ENCODE peak calls at places on chromosomes 5 and 9, in seven cellular contexts. One of them, this sample, is unnamed.
A peak's percentile ranks its signal among the peaks of the same experiment; 100 is the strongest.

GRCh38 chr9:79857188-79857587 is 285.4 kb downstream of the TLE4 start:
- DNase-seq in DMS153: no peak
- DNase-seq in activated naive CD4-positive, alpha-beta T cell treated with anti-CD3 and anti-CD28 coated beads for 36 hours: no peak
- DNase-seq in hippocampal formation: no peak
- DNase-seq in effector memory CD8-positive, alpha-beta T cell: no peak
- DNase-seq in cardiac fibroblast: peak; percentile 0
- DNase-seq in endodermal cell: no peak
- DNase-seq in this sample: no peak

GRCh38 chr9:6498982-6499381 is 86.0 kb downstream of the UHRF2 start:
- DNase-seq in hippocampal formation: no peak
- DNase-seq in activated naive CD4-positive, alpha-beta T cell treated with anti-CD3 and anti-CD28 coated beads for 36 hours: no peak
- DNase-seq in cardiac fibroblast: no peak
- DNase-seq in DMS153: no peak
- DNase-seq in effector memory CD8-positive, alpha-beta T cell: no peak
- DNase-seq in endodermal cell: no peak
- DNase-seq in this sample: no peak

GRCh38 chr5:17396247-17396646 is 101.8 kb upstream of the TAF11L2 start:
- DNase-seq in effector memory CD8-positive, alpha-beta T cell: no peak
- DNase-seq in endodermal cell: no peak
- DNase-seq in hippocampal formation: no peak
- DNase-seq in activated naive CD4-positive, alpha-beta T cell treated with anti-CD3 and anti-CD28 coated beads for 36 hours: no peak
- DNase-seq in cardiac fibroblast: no peak
- DNase-seq in DMS153: no peak
- DNase-seq in this sample: no peak

GRCh38 chr5:149610583-149611250 is 29.4 kb downstream of the ARHGEF37 start:
- DNase-seq in hippocampal formation: no peak
- DNase-seq in effector memory CD8-positive, alpha-beta T cell: no peak
- DNase-seq in cardiac fibroblast: no peak
- DNase-seq in endodermal cell: no peak
- DNase-seq in DMS153: no peak
- DNase-seq in activated naive CD4-positive, alpha-beta T cell treated with anti-CD3 and anti-CD28 coated beads for 36 hours: no peak
- DNase-seq in this sample: no peak

GRCh38 chr5:141439411-141440141 is 9.3 kb downstream of the PCDHGA12 start:
- DNase-seq in DMS153: no peak
- DNase-seq in endodermal cell: no peak
- DNase-seq in activated naive CD4-positive, alpha-beta T cell treated with anti-CD3 and anti-CD28 coated beads for 36 hours: no peak
- DNase-seq in effector memory CD8-positive, alpha-beta T cell: no peak
- DNase-seq in cardiac fibroblast: no peak
- DNase-seq in hippocampal formation: no peak
- DNase-seq in this sample: no peak

GRCh38 chr9:98034593-98035546 is 21.7 kb upstream of the NANS start:
- DNase-seq in DMS153: peak; percentile 14
- DNase-seq in activated naive CD4-positive, alpha-beta T cell treated with anti-CD3 and anti-CD28 coated beads for 36 hours: peak; percentile 97
- DNase-seq in hippocampal formation: peak; percentile 67
- DNase-seq in endodermal cell: peak; percentile 94
- DNase-seq in effector memory CD8-positive, alpha-beta T cell: peak; percentile 92
- DNase-seq in cardiac fibroblast: peak; percentile 82
- DNase-seq in this sample: peak; percentile 86

GRCh38 chr5:117788596-117788995 is 1199.8 kb downstream of the DTWD2 start:
- DNase-seq in effector memory CD8-positive, alpha-beta T cell: no peak
- DNase-seq in hippocampal formation: no peak
- DNase-seq in cardiac fibroblast: peak; percentile 5
- DNase-seq in activated naive CD4-positive, alpha-beta T cell treated with anti-CD3 and anti-CD28 coated beads for 36 hours: no peak
- DNase-seq in DMS153: no peak
- DNase-seq in endodermal cell: no peak
- DNase-seq in this sample: no peak

GRCh38 chr9:77063645-77064285 is 44.3 kb downstream of the FOXB2 start:
- DNase-seq in DMS153: no peak
- DNase-seq in hippocampal formation: no peak
- DNase-seq in cardiac fibroblast: peak; percentile 15
- DNase-seq in effector memory CD8-positive, alpha-beta T cell: no peak
- DNase-seq in activated naive CD4-positive, alpha-beta T cell treated with anti-CD3 and anti-CD28 coated beads for 36 hours: no peak
- DNase-seq in endodermal cell: no peak
- DNase-seq in this sample: no peak

GRCh38 chr9:114911167-114911821 is 19.1 kb downstream of the TNFSF8 start:
- DNase-seq in activated naive CD4-positive, alpha-beta T cell treated with anti-CD3 and anti-CD28 coated beads for 36 hours: no peak
- DNase-seq in effector memory CD8-positive, alpha-beta T cell: no peak
- DNase-seq in endodermal cell: peak; percentile 64
- DNase-seq in hippocampal formation: no peak
- DNase-seq in DMS153: peak; percentile 32
- DNase-seq in cardiac fibroblast: peak; percentile 61
- DNase-seq in this sample: no peak